ENCODE peak calls at places on chromosomes 16 and 17, in nine cellular contexts. U is stimulated activated CD4-positive, alpha-beta T cell treated with anti-CD3 and anti-CD28 coated beads, Interleukin-4, amount 100 ng/mL, for 48 hours; W is EL; P is progenitor cell of endocrine pancreas; C is GM10248; O is NCI-H524; A is 8988T; R is ELF-1; H is left colon. N is an unnamed sample.

GRCh38 chr17:77119668-77120301 is 21.0 kb upstream of the SEC14L1 start:
- DNase-seq in O (peak), W (no peak), A (no peak), U (no peak), R (peak), P (no peak), C (no peak), H (no peak), N (peak)

GRCh38 chr17:78735832-78736525 is 46.1 kb downstream of the CYTH1 start:
- DNase-seq in W (no peak), R (no peak), C (no peak), P (no peak), O (peak), H (peak), A (no peak), U (no peak), N (no peak)

GRCh38 chr16:68432701-68433100 is 15.6 kb downstream of the SMPD3 start:
- DNase-seq in W (no peak), O (no peak), P (no peak), H (no peak), C (no peak), R (no peak), U (no peak), A (no peak), N (no peak)

GRCh38 chr16:28218109-28218508 is 6.3 kb upstream of the XPO6 start:
- DNase-seq in A (no peak), O (peak), W (peak), P (no peak), C (peak), R (peak), H (peak), U (peak), N (peak)

GRCh38 chr17:8740486-8740885 is 4.2 kb downstream of the CCDC42 start:
- DNase-seq in P (no peak), H (no peak), O (no peak), C (peak), U (no peak), A (no peak), R (peak), W (no peak), N (no peak)

GRCh38 chr16:88727871-88728270 is 21.6 kb downstream of the CTU2 start:
- DNase-seq in P (no peak), R (peak), O (no peak), C (no peak), U (no peak), W (no peak), H (no peak), A (no peak), N (no peak)

GRCh38 chr17:50423553-50424159 is 2.4 kb upstream of the ACSF2 start:
- DNase-seq in O (peak), U (no peak), H (peak), A (no peak), R (peak), W (peak), C (no peak), P (no peak), N (peak)

GRCh38 chr17:6070280-6070894 is at the start of gene WSCD1:
- DNase-seq in W (no peak), P (peak), R (no peak), H (no peak), U (no peak), C (no peak), O (peak), A (peak), N (peak)

GRCh38 chr17:143785-144281 is 6.5 kb downstream of the SCGB1C2 start:
- DNase-seq in H (peak), O (peak), A (peak), R (peak), U (peak), W (peak), P (peak), C (peak), N (peak)

GRCh38 chr17:40873801-40874200 is 6.8 kb upstream of the KRT12 start:
- DNase-seq in W (no peak), C (no peak), R (no peak), H (no peak), A (no peak), U (no peak), O (no peak), P (no peak), N (no peak)

GRCh38 chr17:7336240-7337175 is at the start of gene ACAP1:
- DNase-seq in R (no peak), W (no peak), H (peak), C (peak), P (no peak), U (peak), A (no peak), O (no peak), N (no peak)

GRCh38 chr16:49048557-49048956 is 233.1 kb downstream of the CBLN1 start:
- DNase-seq in P (no peak), U (no peak), C (no peak), O (no peak), H (no peak), W (no peak), A (no peak), R (no peak), N (no peak)

GRCh38 chr16:68298907-68299515 is 11.7 kb downstream of the SLC7A6OS start:
- DNase-seq in W (peak), C (no peak), P (no peak), O (peak), U (no peak), H (peak), A (no peak), R (no peak), N (peak)

GRCh38 chr16:66682271-66682670 is 14.3 kb downstream of the CMTM4 start:
- DNase-seq in U (no peak), W (no peak), A (no peak), O (no peak), H (no peak), C (no peak), P (no peak), R (no peak), N (no peak)

GRCh38 chr16:86924537-86924936 is 346.2 kb downstream of the FOXL1 start:
- DNase-seq in H (no peak), A (no peak), C (no peak), O (no peak), P (no peak), R (no peak), U (no peak), W (peak), N (no peak)

GRCh38 chr16:89200850-89201466 is 621 bp upstream of the SLC22A31 start:
- DNase-seq in C (no peak), W (no peak), H (no peak), O (no peak), R (no peak), P (no peak), A (no peak), U (no peak), N (no peak)

GRCh38 chr16:57589374-57589773 is 39.1 kb upstream of the ADGRG1 start:
- DNase-seq in P (no peak), W (no peak), H (no peak), C (no peak), A (no peak), O (no peak), R (no peak), U (no peak), N (no peak)

GRCh38 chr16:69089091-69089912 is 16.2 kb upstream of the HAS3 start:
- DNase-seq in A (no peak), O (no peak), H (no peak), W (no peak), R (peak), U (peak), C (no peak), P (peak), N (no peak)

GRCh38 chr17:79355186-79355585 is 255.7 kb downstream of the RBFOX3 start:
- DNase-seq in W (no peak), O (no peak), U (no peak), R (no peak), A (no peak), P (no peak), H (no peak), C (no peak), N (no peak)

GRCh38 chr17:81517339-81518112 is 4.9 kb upstream of the ACTG1 start:
- DNase-seq in U (no peak), O (peak), A (no peak), C (peak), R (peak), H (peak), W (no peak), P (peak), N (no peak)

GRCh38 chr16:15785386-15786059 is 71.3 kb downstream of the MYH11 start:
- DNase-seq in R (no peak), C (no peak), U (no peak), W (no peak), A (no peak), O (no peak), P (no peak), H (no peak), N (no peak)

GRCh38 chr17:14805348-14805747 is 459.8 kb downstream of the PMP22 start:
- DNase-seq in C (no peak), O (no peak), U (no peak), A (no peak), W (peak), P (no peak), R (peak), H (no peak), N (no peak)

GRCh38 chr16:22004321-22004720 is 3.4 kb upstream of the PDZD9 start:
- DNase-seq in R (peak), O (peak), P (no peak), U (no peak), W (no peak), A (no peak), H (no peak), C (no peak), N (no peak)

GRCh38 chr17:12422632-12423031 is 243.1 kb upstream of the MYOCD start:
- DNase-seq in H (peak), P (no peak), C (no peak), U (no peak), O (no peak), W (no peak), R (no peak), A (no peak), N (peak)

GRCh38 chr17:43924558-43924957 is 17.2 kb upstream of the MPP2 start:
- DNase-seq in H (no peak), U (no peak), O (no peak), C (no peak), R (no peak), P (no peak), A (no peak), W (no peak), N (no peak)

GRCh38 chr16:11245988-11246387 is 10.0 kb downstream of the SOCS1 start:
- DNase-seq in R (no peak), U (no peak), C (no peak), O (no peak), P (no peak), W (no peak), A (no peak), H (no peak), N (no peak)

GRCh38 chr16:58110590-58111330 is 18.4 kb downstream of the CFAP20 start:
- DNase-seq in C (no peak), A (no peak), O (no peak), H (no peak), R (peak), P (no peak), U (no peak), W (peak), N (no peak)

GRCh38 chr16:19223235-19223847 is 55.3 kb downstream of the SYT17 start:
- DNase-seq in P (no peak), A (no peak), C (no peak), W (peak), H (peak), U (peak), R (peak), O (no peak), N (no peak)

GRCh38 chr16:80051040-80051439 is 450.5 kb upstream of the MAF start:
- DNase-seq in A (no peak), O (no peak), P (no peak), C (no peak), U (no peak), W (no peak), H (no peak), R (no peak), N (no peak)

GRCh38 chr16:51374346-51374745 is 223.3 kb upstream of the SALL1 start:
- DNase-seq in U (no peak), C (no peak), W (peak), H (no peak), O (no peak), P (no peak), R (no peak), A (no peak), N (no peak)

GRCh38 chr17:5758651-5759050 is 174.3 kb upstream of the NLRP1 start:
- DNase-seq in H (no peak), C (no peak), U (no peak), R (peak), W (peak), A (no peak), O (no peak), P (no peak), N (no peak)

GRCh38 chr17:75769536-75769935 is 4.5 kb upstream of the GALK1 start:
- DNase-seq in A (no peak), C (no peak), W (no peak), O (no peak), U (no peak), R (no peak), P (no peak), H (peak), N (no peak)

GRCh38 chr17:14209215-14209614 is 27.4 kb downstream of the CDRT15 start:
- DNase-seq in R (no peak), C (no peak), A (no peak), P (no peak), H (no peak), W (no peak), U (no peak), O (no peak), N (no peak)